ENCODE peak calls at places on chromosomes 16 and 17, in five cellular contexts. Y, B, R, O and A are unnamed samples.

GRCh38 chr17:58330997-58331814 is 2.6 kb upstream of the TSPOAP1 start:
- DNase-seq in R (peak), O (peak), Y (no peak), B (no peak), A (no peak)

GRCh38 chr17:75664099-75664549 is 2.8 kb downstream of the RECQL5 start:
- DNase-seq in R (no peak), B (no peak), Y (no peak), O (peak), A (no peak)

GRCh38 chr17:55354941-55355340 is 66.7 kb downstream of the MMD start:
- DNase-seq in B (no peak), O (no peak), R (no peak), Y (no peak), A (no peak)

GRCh38 chr17:60909405-60909804 is 231.8 kb downstream of the BCAS3 start:
- DNase-seq in R (no peak), B (no peak), O (no peak), Y (no peak), A (no peak)

GRCh38 chr17:29880031-29880430 is 50.0 kb downstream of the SSH2 start:
- DNase-seq in O (no peak), R (no peak), B (no peak), Y (no peak), A (no peak)

GRCh38 chr17:57440522-57441269 is 184.4 kb downstream of the MSI2 start:
- DNase-seq in Y (peak), R (peak), O (peak), B (no peak), A (peak)

GRCh38 chr17:13204607-13205237 is 186.9 kb upstream of the ELAC2 start:
- DNase-seq in R (no peak), B (no peak), O (no peak), Y (no peak), A (no peak)

GRCh38 chr16:82129881-82130280 is 40.1 kb downstream of the MPHOSPH6 start:
- DNase-seq in R (no peak), B (no peak), O (no peak), Y (no peak), A (no peak)

GRCh38 chr17:40963838-40964237 is 2.9 kb downstream of the KRT39 start:
- DNase-seq in O (peak), R (no peak), Y (no peak), B (peak), A (peak)

GRCh38 chr17:58377005-58377660 is 25.1 kb upstream of the SUPT4H1 start:
- DNase-seq in O (no peak), R (no peak), Y (peak), B (no peak), A (peak)

GRCh38 chr17:42908872-42909700 is 8.5 kb downstream of the G6PC1 start:
- DNase-seq in Y (no peak), B (no peak), R (no peak), O (no peak), A (no peak)

GRCh38 chr16:24696699-24697098 is 32.8 kb upstream of the TNRC6A start:
- DNase-seq in R (no peak), O (no peak), B (no peak), Y (no peak), A (no peak)

GRCh38 chr17:12256380-12256995 is 235.8 kb downstream of the MAP2K4 start:
- DNase-seq in R (no peak), Y (no peak), O (peak), B (peak), A (peak)

GRCh38 chr17:48429638-48430586 is at the start of gene SKAP1:
- DNase-seq in Y (no peak), O (peak), B (peak), R (no peak), A (peak)

GRCh38 chr16:71367243-71367976 is 8.9 kb downstream of the CALB2 start:
- DNase-seq in Y (no peak), O (peak), R (peak), B (peak), A (peak)

GRCh38 chr17:56548661-56549060 is 44.8 kb upstream of the NOG start:
- DNase-seq in Y (no peak), B (no peak), R (no peak), O (no peak), A (no peak)

GRCh38 chr17:41695954-41696720 is 7.5 kb downstream of the EIF1 start:
- DNase-seq in O (peak), R (no peak), Y (no peak), B (peak), A (peak)

GRCh38 chr16:23432176-23433128 is 20.5 kb downstream of the COG7 start:
- DNase-seq in R (no peak), O (no peak), B (no peak), Y (no peak), A (no peak)

GRCh38 chr17:45146616-45147101 is 1.6 kb upstream of the HEXIM1 start:
- DNase-seq in O (no peak), R (no peak), B (peak), Y (no peak), A (peak)

GRCh38 chr17:57532556-57532955 is 212.5 kb downstream of the CCDC182 start:
- DNase-seq in B (no peak), Y (no peak), R (no peak), O (no peak), A (no peak)

GRCh38 chr17:31586946-31587345 is 195.5 kb downstream of the RAB11FIP4 start:
- DNase-seq in B (no peak), O (no peak), Y (no peak), R (no peak), A (no peak)

GRCh38 chr17:51563961-51564360 is 303.6 kb downstream of the UTP18 start:
- DNase-seq in B (no peak), Y (no peak), O (no peak), R (no peak), A (no peak)

GRCh38 chr16:85028638-85029412 is 1.2 kb downstream of the KIAA0513 start:
- DNase-seq in R (no peak), O (peak), B (peak), Y (no peak), A (peak)

GRCh38 chr16:21599994-21600773 is 807 bp downstream of the METTL9 start:
- DNase-seq in B (peak), Y (no peak), R (peak), O (peak), A (peak)

GRCh38 chr16:47705268-47705667 is 244.1 kb downstream of the PHKB start:
- DNase-seq in Y (no peak), R (no peak), O (no peak), B (no peak), A (no peak)

GRCh38 chr16:17056666-17057065 is 414.1 kb downstream of the XYLT1 start:
- DNase-seq in O (no peak), R (no peak), Y (no peak), B (no peak), A (no peak)